ENCODE peak calls at places on chromosomes 1 and 21, in five cellular contexts. One of them, this sample, is unnamed.
A peak's percentile ranks its signal among the peaks of the same experiment; 100 is the strongest.

GRCh38 chr1:111857251-111857651 is 101.5 kb downstream of the DDX20 start:
- DNase-seq in heart right ventricle: peak; percentile 48
- DNase-seq in GM12865: no peak
- DNase-seq in WERI-Rb-1: no peak
- DNase-seq in epithelial cell of esophagus: no peak
- DNase-seq in this sample: no peak

GRCh38 chr1:12015001-12015491 is 4.3 kb upstream of the MIIP start:
- DNase-seq in heart right ventricle: no peak
- DNase-seq in WERI-Rb-1: peak; percentile 25
- DNase-seq in GM12865: no peak
- DNase-seq in epithelial cell of esophagus: peak; percentile 83
- DNase-seq in this sample: peak; percentile 54

GRCh38 chr1:55402117-55402516 is 187.0 kb upstream of the USP24 start:
- DNase-seq in WERI-Rb-1: no peak
- DNase-seq in GM12865: no peak
- DNase-seq in epithelial cell of esophagus: peak; percentile 17
- DNase-seq in heart right ventricle: no peak
- DNase-seq in this sample: no peak

GRCh38 chr1:67162954-67163353 is 3.3 kb upstream of the IL23R start:
- DNase-seq in GM12865: peak; percentile 72
- DNase-seq in WERI-Rb-1: no peak
- DNase-seq in heart right ventricle: no peak
- DNase-seq in epithelial cell of esophagus: peak; percentile 98
- DNase-seq in this sample: peak; percentile 98

GRCh38 chr1:109969430-109969829 is 15.1 kb upstream of the AHCYL1 start:
- DNase-seq in WERI-Rb-1: no peak
- DNase-seq in GM12865: no peak
- DNase-seq in heart right ventricle: no peak
- DNase-seq in epithelial cell of esophagus: peak; percentile 64
- DNase-seq in this sample: peak; percentile 63

GRCh38 chr1:223180803-223181321 is 37.8 kb upstream of the TLR5 start:
- DNase-seq in heart right ventricle: no peak
- DNase-seq in GM12865: peak; percentile 14
- DNase-seq in epithelial cell of esophagus: peak; percentile 77
- DNase-seq in WERI-Rb-1: no peak
- DNase-seq in this sample: peak; percentile 76

GRCh38 chr1:82632164-82632563 is 831.4 kb downstream of the ADGRL2 start:
- DNase-seq in epithelial cell of esophagus: peak; percentile 70
- DNase-seq in heart right ventricle: no peak
- DNase-seq in WERI-Rb-1: no peak
- DNase-seq in GM12865: no peak
- DNase-seq in this sample: no peak

GRCh38 chr1:104264506-104264905 is 514.8 kb downstream of the AMY1C start:
- DNase-seq in WERI-Rb-1: no peak
- DNase-seq in epithelial cell of esophagus: no peak
- DNase-seq in GM12865: no peak
- DNase-seq in heart right ventricle: no peak
- DNase-seq in this sample: peak; percentile 0

GRCh38 chr1:60033066-60033465 is 40.5 kb downstream of the C1orf87 start:
- DNase-seq in GM12865: no peak
- DNase-seq in epithelial cell of esophagus: no peak
- DNase-seq in WERI-Rb-1: no peak
- DNase-seq in heart right ventricle: no peak
- DNase-seq in this sample: no peak

GRCh38 chr1:156556354-156556753 is 16.0 kb downstream of the IQGAP3 start:
- DNase-seq in GM12865: no peak
- DNase-seq in epithelial cell of esophagus: no peak
- DNase-seq in WERI-Rb-1: no peak
- DNase-seq in heart right ventricle: no peak
- DNase-seq in this sample: no peak

GRCh38 chr1:234906654-234907053 is 222.0 kb downstream of the TOMM20 start:
- DNase-seq in GM12865: no peak
- DNase-seq in heart right ventricle: no peak
- DNase-seq in WERI-Rb-1: no peak
- DNase-seq in epithelial cell of esophagus: no peak
- DNase-seq in this sample: no peak
- TF ChIP-seq CTCF in GM12865: no peak
- TF ChIP-seq CTCF in heart right ventricle: no peak
- TF ChIP-seq CTCF in WERI-Rb-1: no peak
- TF ChIP-seq CTCF in epithelial cell of esophagus: no peak
- TF ChIP-seq CTCF in this sample: no peak

GRCh38 chr1:27552911-27553420 is 51.0 kb downstream of the AHDC1 start:
- DNase-seq in GM12865: no peak
- DNase-seq in epithelial cell of esophagus: no peak
- DNase-seq in heart right ventricle: no peak
- DNase-seq in WERI-Rb-1: no peak
- DNase-seq in this sample: no peak
- TF ChIP-seq CTCF in GM12865: no peak
- TF ChIP-seq CTCF in epithelial cell of esophagus: no peak
- TF ChIP-seq CTCF in heart right ventricle: no peak
- TF ChIP-seq CTCF in WERI-Rb-1: peak; percentile 1
- TF ChIP-seq CTCF in this sample: no peak

GRCh38 chr1:218546314-218546713 is 201.2 kb downstream of the TGFB2 start:
- DNase-seq in GM12865: no peak
- DNase-seq in heart right ventricle: no peak
- DNase-seq in WERI-Rb-1: no peak
- DNase-seq in epithelial cell of esophagus: peak; percentile 17
- DNase-seq in this sample: no peak
- TF ChIP-seq CTCF in GM12865: no peak
- TF ChIP-seq CTCF in heart right ventricle: peak; percentile 18
- TF ChIP-seq CTCF in WERI-Rb-1: no peak
- TF ChIP-seq CTCF in epithelial cell of esophagus: peak; percentile 46
- TF ChIP-seq CTCF in this sample: peak; percentile 32

GRCh38 chr1:231951399-231951798 is 324.8 kb downstream of the DISC1 start:
- DNase-seq in epithelial cell of esophagus: peak; percentile 66
- DNase-seq in WERI-Rb-1: no peak
- DNase-seq in GM12865: no peak
- DNase-seq in heart right ventricle: no peak
- DNase-seq in this sample: peak; percentile 68

GRCh38 chr1:231954751-231955150 is 328.2 kb downstream of the DISC1 start:
- DNase-seq in GM12865: no peak
- DNase-seq in heart right ventricle: no peak
- DNase-seq in epithelial cell of esophagus: no peak
- DNase-seq in WERI-Rb-1: no peak
- DNase-seq in this sample: no peak

GRCh38 chr1:231949277-231950122 is 322.9 kb downstream of the DISC1 start:
- DNase-seq in heart right ventricle: no peak
- DNase-seq in epithelial cell of esophagus: no peak
- DNase-seq in GM12865: no peak
- DNase-seq in WERI-Rb-1: no peak
- DNase-seq in this sample: no peak

DNA sequence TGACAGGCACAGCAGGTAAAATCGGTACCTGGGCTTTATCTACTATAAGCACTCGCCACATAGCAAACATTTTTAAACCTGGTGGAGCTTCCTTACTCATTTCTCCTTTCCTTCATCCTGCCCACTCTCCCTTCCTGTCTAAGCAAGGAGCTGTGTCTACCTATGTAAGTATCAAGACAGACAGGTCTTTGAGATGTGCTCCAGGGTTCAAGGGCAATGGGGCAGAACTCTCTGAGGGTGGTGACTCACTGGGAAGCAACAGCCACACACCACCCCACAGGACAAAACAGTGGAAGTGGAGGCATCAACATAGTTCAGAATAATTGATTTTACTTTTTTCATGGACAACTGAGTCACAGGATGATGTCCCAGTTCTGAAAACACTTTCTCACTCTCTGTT is 324.1 kb downstream of the DISC1 start:
- DNase-seq in epithelial cell of esophagus: no peak
- DNase-seq in GM12865: no peak
- DNase-seq in WERI-Rb-1: no peak
- DNase-seq in heart right ventricle: no peak
- DNase-seq in this sample: no peak
- TF ChIP-seq CTCF in epithelial cell of esophagus: no peak
- TF ChIP-seq CTCF in GM12865: no peak
- TF ChIP-seq CTCF in WERI-Rb-1: no peak
- TF ChIP-seq CTCF in heart right ventricle: no peak
- TF ChIP-seq CTCF in this sample: no peak

GRCh38 chr21:17921579-17922530 is 102.7 kb upstream of the C21orf91 start:
- DNase-seq in WERI-Rb-1: peak; percentile 80
- DNase-seq in GM12865: no peak
- DNase-seq in epithelial cell of esophagus: peak; percentile 98
- DNase-seq in heart right ventricle: no peak
- DNase-seq in this sample: peak; percentile 97

GRCh38 chr21:17925900-17926299 is 106.7 kb upstream of the C21orf91 start:
- DNase-seq in GM12865: peak; percentile 25
- DNase-seq in epithelial cell of esophagus: peak; percentile 58
- DNase-seq in heart right ventricle: no peak
- DNase-seq in WERI-Rb-1: peak; percentile 40
- DNase-seq in this sample: no peak

GRCh38 chr21:17930102-17930501 is 110.9 kb upstream of the C21orf91 start:
- DNase-seq in epithelial cell of esophagus: no peak
- DNase-seq in WERI-Rb-1: no peak
- DNase-seq in heart right ventricle: no peak
- DNase-seq in GM12865: no peak
- DNase-seq in this sample: no peak

GRCh38 chr21:17929514-17929913 is 110.4 kb upstream of the C21orf91 start:
- DNase-seq in GM12865: no peak
- DNase-seq in WERI-Rb-1: no peak
- DNase-seq in heart right ventricle: no peak
- DNase-seq in epithelial cell of esophagus: no peak
- DNase-seq in this sample: no peak

DNA sequence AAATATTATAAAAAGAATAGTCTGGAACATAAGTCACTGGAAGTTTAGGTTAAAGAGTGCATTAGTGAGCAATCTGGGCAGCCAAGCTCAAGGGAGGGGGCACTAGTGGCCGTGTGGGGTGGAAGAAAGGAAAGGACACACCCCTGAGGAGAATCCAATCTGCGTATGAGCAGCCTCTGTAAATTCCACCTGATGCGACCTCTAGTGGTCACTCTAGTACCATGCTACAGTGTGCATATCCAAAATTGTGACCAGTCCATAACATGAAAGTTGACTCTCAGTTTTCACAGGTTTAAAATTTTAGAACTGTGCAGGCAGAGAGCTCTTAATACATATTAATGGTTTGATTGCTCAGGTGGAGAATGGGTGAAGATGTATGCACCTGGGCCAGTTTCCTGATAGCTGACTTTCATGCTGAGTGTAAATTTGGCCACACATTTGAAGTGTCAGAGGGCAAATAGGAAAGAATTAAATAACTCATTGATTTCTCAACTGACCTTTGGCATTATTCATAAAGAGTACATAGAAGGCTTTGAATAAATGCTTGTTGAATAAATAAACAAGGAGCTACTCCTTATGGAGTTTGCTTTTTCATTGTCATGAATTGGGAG is 105.9 kb upstream of the C21orf91 start:
- DNase-seq in WERI-Rb-1: peak; percentile 79
- DNase-seq in epithelial cell of esophagus: peak; percentile 83
- DNase-seq in GM12865: peak; percentile 79
- DNase-seq in heart right ventricle: no peak
- DNase-seq in this sample: peak; percentile 68
- TF ChIP-seq CTCF in WERI-Rb-1: peak; percentile 80
- TF ChIP-seq CTCF in epithelial cell of esophagus: peak; percentile 94
- TF ChIP-seq CTCF in GM12865: peak; percentile 88
- TF ChIP-seq CTCF in heart right ventricle: peak; percentile 87
- TF ChIP-seq CTCF in this sample: peak; percentile 92

GRCh38 chr1:166822385-166822784 is 16.9 kb upstream of the POGK start:
- DNase-seq in epithelial cell of esophagus: no peak
- DNase-seq in GM12865: no peak
- DNase-seq in heart right ventricle: no peak
- DNase-seq in WERI-Rb-1: no peak
- DNase-seq in this sample: no peak
- TF ChIP-seq CTCF in epithelial cell of esophagus: peak; percentile 29
- TF ChIP-seq CTCF in GM12865: peak; percentile 25
- TF ChIP-seq CTCF in heart right ventricle: no peak
- TF ChIP-seq CTCF in WERI-Rb-1: no peak
- TF ChIP-seq CTCF in this sample: no peak